ENCODE peak calls at places on chromosomes 5 and 9, in four cellular contexts. O, W, I and M are unnamed samples.

GRCh38 chr9:84125046-84125445 is 144.4 kb downstream of the RMI1 start:
- DNase-seq in O (no peak), W (no peak), I (no peak), M (no peak)

GRCh38 chr5:155867531-155868088 is 459.4 kb upstream of the SGCD start:
- DNase-seq in W (no peak), I (no peak), O (no peak), M (no peak)

GRCh38 chr9:34079181-34079580 is 30.5 kb upstream of the UBAP2 start:
- DNase-seq in O (peak), I (peak), W (no peak), M (peak)

GRCh38 chr9:83106272-83106671 is 43.3 kb upstream of the RASEF start:
- DNase-seq in O (peak), I (no peak), W (no peak), M (no peak)

GRCh38 chr5:87828545-87829213 is 415.9 kb upstream of the CCNH start:
- DNase-seq in W (no peak), I (no peak), O (no peak), M (no peak)

GRCh38 chr5:180832638-180833068 is 28.4 kb downstream of the ZFP62 start:
- DNase-seq in I (no peak), O (no peak), W (no peak), M (no peak)

GRCh38 chr5:176381423-176381822 is 7.0 kb downstream of the NOP16 start:
- DNase-seq in W (no peak), O (no peak), I (no peak), M (peak)

GRCh38 chr9:78383130-78383529 is 86.2 kb downstream of the PSAT1 start:
- DNase-seq in O (peak), I (no peak), W (no peak), M (peak)

GRCh38 chr5:72163349-72163983 is 56.2 kb downstream of the MAP1B start:
- DNase-seq in I (no peak), W (no peak), O (no peak), M (no peak)

GRCh38 chr5:123718238-123718637 is 206.3 kb downstream of the CSNK1G3 start:
- DNase-seq in O (no peak), I (no peak), W (no peak), M (peak)

GRCh38 chr9:136923881-136924280 is 20.7 kb downstream of the FBXW5 start:
- DNase-seq in I (no peak), O (no peak), W (no peak), M (no peak)

GRCh38 chr5:172276214-172276613 is 7.3 kb downstream of the UBTD2 start:
- DNase-seq in W (no peak), O (peak), I (no peak), M (peak)

GRCh38 chr5:180313677-180314076 is 21.8 kb upstream of the MAPK9 start:
- DNase-seq in W (no peak), I (peak), O (no peak), M (no peak)

GRCh38 chr9:5800969-5801738 is 31.8 kb downstream of the ERMP1 start:
- DNase-seq in O (no peak), I (no peak), W (no peak), M (no peak)

GRCh38 chr5:176365663-176366574 is 632 bp downstream of the ARL10 start:
- DNase-seq in W (no peak), I (no peak), O (no peak), M (peak)

GRCh38 chr5:59661939-59662615 is 231.4 kb downstream of the PDE4D start:
- DNase-seq in I (no peak), O (no peak), W (no peak), M (no peak)

GRCh38 chr5:24918676-24919075 is 273.9 kb upstream of the CDH10 start:
- DNase-seq in W (no peak), I (no peak), O (no peak), M (no peak)

GRCh38 chr9:115164511-115164974 is 46.6 kb upstream of the TNC start:
- DNase-seq in O (no peak), I (no peak), W (no peak), M (peak)

GRCh38 chr9:134050726-134051125 is 17.1 kb downstream of the BRD3 start:
- DNase-seq in O (no peak), I (no peak), W (no peak), M (no peak)

GRCh38 chr5:139637438-139638089 is 10.6 kb upstream of the CXXC5 start:
- DNase-seq in W (no peak), O (no peak), I (peak), M (peak)

GRCh38 chr5:64497390-64497789 is 8.4 kb upstream of the RGS7BP start:
- DNase-seq in O (no peak), I (no peak), W (no peak), M (peak)

GRCh38 chr5:72552041-72552557 is 44.9 kb upstream of the ZNF366 start:
- DNase-seq in W (no peak), O (no peak), I (no peak), M (peak)

GRCh38 chr9:73893230-73893629 is 603.9 kb upstream of the RORB start:
- DNase-seq in I (no peak), O (no peak), W (no peak), M (no peak)
- TF ChIP-seq ELK1 in I (no peak), O (no peak), W (no peak), M (no peak)

DNA sequence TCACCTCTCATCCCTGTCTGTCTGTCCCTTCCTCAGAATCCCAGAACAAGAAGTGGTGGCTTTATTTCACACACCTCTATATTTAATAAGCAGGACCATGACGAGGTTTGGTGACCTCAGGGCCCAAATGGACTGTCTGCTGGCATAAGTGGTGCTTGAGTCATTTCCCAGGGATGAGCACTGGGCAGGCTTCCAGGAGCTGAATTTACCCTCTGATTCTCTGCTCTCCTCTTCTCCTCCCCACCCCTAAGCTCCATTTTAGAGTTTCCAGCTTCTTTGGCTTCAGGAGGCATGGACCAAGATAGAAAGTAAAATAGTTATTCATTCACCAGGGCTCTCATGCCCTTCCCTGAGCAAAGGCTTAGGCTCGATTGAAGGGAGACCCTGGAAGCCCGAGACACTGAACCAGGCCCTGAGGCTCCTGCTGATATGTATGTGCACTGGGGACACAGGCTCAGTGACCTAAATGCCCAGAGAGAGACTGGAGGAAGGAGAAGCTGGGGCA is 69.1 kb downstream of the PPARGC1B start:
- DNase-seq in W (no peak), O (peak), I (no peak), M (peak)
- TF ChIP-seq ELK1 in W (no peak), O (no peak), I (no peak), M (no peak)

GRCh38 chr5:51156838-51157237 is 226.4 kb upstream of the ISL1 start:
- DNase-seq in I (no peak), W (no peak), O (no peak), M (no peak)
- TF ChIP-seq ELK1 in I (no peak), W (no peak), O (no peak), M (no peak)

DNA sequence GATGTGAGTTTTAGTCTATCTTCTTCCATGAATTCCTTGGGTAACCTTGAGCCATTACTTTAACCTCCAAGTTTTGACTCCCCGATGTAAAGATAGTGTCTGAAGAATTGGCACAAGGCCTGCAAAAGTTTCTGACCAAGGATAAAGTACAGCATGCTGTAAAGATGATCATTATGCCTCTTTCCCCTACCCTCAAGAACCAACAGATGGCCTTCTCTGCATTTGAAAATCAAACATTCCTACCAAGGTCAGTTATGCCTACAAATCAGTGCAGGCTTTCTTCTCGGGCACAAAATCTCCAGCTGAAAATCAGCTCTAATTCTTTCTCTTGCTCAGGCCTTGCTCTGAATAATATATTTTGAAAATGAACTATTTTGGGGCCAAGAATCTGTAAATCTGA is 59.8 kb downstream of the PPP2R2B start:
- DNase-seq in W (no peak), I (no peak), O (no peak), M (no peak)
- TF ChIP-seq ELK1 in W (no peak), I (no peak), O (no peak), M (no peak)

GRCh38 chr9:105757496-105758251 is 63.3 kb downstream of the TMEM38B start:
- DNase-seq in I (no peak), O (no peak), W (no peak), M (no peak)

GRCh38 chr9:105760053-105760452 is 65.7 kb downstream of the TMEM38B start:
- DNase-seq in W (no peak), O (peak), I (no peak), M (peak)
- TF ChIP-seq ELK1 in W (no peak), O (no peak), I (no peak), M (no peak)

GRCh38 chr5:149438711-149439132 is 59.6 kb upstream of the IL17B start:
- DNase-seq in W (no peak), I (no peak), O (no peak), M (peak)

GRCh38 chr5:149438281-149438680 is 59.2 kb upstream of the IL17B start:
- DNase-seq in I (no peak), O (no peak), W (no peak), M (no peak)

GRCh38 chr5:149441194-149441753 is 62.2 kb upstream of the IL17B start:
- DNase-seq in W (no peak), O (no peak), I (no peak), M (no peak)

GRCh38 chr5:149441986-149442385 is 62.9 kb upstream of the IL17B start:
- DNase-seq in W (no peak), O (no peak), I (no peak), M (no peak)

GRCh38 chr5:149439899-149440655 is 61.0 kb upstream of the IL17B start:
- DNase-seq in I (peak), W (no peak), O (peak), M (peak)
- TF ChIP-seq ELK1 in I (no peak), W (no peak), O (no peak), M (no peak)

DNA sequence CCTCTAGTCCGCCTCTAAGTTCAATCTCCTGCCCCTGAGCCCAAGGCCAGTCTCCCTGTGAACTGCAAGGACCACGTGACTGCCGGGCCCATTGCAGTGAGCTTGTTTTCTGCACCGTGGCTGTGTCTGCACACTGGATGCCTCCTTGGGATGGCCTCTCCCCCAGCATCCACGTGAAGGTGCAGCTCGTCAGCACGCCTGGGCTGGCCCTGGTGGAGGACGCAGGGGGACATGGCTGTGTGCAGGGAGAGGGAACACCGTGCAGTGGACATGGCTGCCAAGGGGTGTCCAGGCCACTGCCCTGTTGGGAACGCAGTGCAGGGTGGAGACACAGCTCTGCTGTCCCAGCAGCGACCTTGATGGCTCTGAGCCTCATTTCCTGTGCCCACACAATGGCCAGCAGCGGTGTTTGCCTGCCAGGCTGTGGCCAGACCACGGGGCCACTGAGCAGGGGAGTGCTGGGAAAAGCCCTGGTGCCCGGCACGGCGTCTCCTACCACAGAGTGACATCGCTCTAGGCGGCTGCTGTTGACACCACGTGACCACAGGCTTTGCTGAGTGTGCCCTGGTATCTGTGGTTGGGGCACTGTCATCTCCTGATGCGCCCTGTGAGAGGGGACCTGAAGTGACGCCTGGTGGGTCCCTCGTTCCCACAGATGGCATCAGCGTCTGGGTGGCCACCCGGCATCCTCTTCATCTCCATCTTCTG is 26.9 kb upstream of the EXOC3 start:
- DNase-seq in O (no peak), W (no peak), I (no peak), M (no peak)
- TF ChIP-seq ELK1 in O (no peak), W (no peak), I (no peak), M (no peak)

GRCh38 chr5:179186801-179187200 is 126.6 kb downstream of the ZNF354C start:
- DNase-seq in I (no peak), W (no peak), O (no peak), M (no peak)
- TF ChIP-seq ELK1 in I (no peak), W (no peak), O (no peak), M (no peak)

GRCh38 chr9:27542519-27542918 is 12.9 kb upstream of the MOB3B start:
- DNase-seq in O (no peak), W (no peak), I (no peak), M (no peak)

GRCh38 chr9:27545471-27545870 is 15.9 kb upstream of the MOB3B start:
- DNase-seq in I (no peak), W (no peak), O (no peak), M (no peak)

GRCh38 chr9:27549196-27549737 is 19.7 kb upstream of the MOB3B start:
- DNase-seq in W (no peak), O (no peak), I (no peak), M (peak)

DNA sequence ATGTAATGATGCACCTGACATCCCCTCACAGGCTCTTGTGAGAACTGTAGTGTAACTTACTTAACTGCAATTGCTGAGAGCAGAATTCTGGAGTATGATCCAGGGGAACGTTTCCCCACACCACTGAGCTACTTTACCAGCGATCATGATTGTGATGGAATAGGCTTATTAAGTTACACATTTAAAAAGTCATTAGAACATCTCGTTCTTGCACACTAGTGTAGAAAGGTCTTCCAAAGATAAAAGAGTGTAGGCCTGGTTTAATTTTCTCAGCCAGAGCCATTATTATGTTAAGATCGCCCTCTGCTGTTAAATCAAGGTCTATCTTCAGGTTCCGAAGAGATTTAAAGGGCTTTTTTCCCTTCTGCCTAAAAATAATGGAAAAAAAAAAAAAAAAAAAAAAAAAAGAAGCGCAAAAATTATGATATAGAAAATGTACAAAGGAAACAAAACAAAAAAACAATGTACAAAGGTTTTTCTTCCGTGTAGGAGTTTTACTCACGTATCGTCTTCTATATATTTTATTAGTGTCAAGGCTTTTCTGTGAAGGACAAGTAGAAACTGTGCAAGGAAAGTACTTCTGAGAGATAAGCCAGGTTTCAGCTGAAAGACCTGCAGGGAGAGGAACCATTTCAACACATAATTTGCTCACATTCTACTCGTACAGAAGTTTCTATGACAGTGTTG is 18.6 kb upstream of the MOB3B start:
- DNase-seq in W (no peak), I (no peak), O (peak), M (peak)
- TF ChIP-seq ELK1 in W (no peak), I (no peak), O (no peak), M (no peak)

GRCh38 chr5:151660616-151661015 is 26.1 kb downstream of the SPARC start:
- DNase-seq in I (no peak), O (no peak), W (no peak), M (peak)

GRCh38 chr5:151661096-151661495 is 25.6 kb downstream of the SPARC start:
- DNase-seq in I (no peak), W (no peak), O (no peak), M (no peak)

GRCh38 chr5:151657105-151657504 is 29.6 kb downstream of the SPARC start:
- DNase-seq in I (no peak), W (no peak), O (no peak), M (no peak)

GRCh38 chr5:151656311-151656710 is 30.4 kb downstream of the SPARC start:
- DNase-seq in O (no peak), W (no peak), I (no peak), M (no peak)

DNA sequence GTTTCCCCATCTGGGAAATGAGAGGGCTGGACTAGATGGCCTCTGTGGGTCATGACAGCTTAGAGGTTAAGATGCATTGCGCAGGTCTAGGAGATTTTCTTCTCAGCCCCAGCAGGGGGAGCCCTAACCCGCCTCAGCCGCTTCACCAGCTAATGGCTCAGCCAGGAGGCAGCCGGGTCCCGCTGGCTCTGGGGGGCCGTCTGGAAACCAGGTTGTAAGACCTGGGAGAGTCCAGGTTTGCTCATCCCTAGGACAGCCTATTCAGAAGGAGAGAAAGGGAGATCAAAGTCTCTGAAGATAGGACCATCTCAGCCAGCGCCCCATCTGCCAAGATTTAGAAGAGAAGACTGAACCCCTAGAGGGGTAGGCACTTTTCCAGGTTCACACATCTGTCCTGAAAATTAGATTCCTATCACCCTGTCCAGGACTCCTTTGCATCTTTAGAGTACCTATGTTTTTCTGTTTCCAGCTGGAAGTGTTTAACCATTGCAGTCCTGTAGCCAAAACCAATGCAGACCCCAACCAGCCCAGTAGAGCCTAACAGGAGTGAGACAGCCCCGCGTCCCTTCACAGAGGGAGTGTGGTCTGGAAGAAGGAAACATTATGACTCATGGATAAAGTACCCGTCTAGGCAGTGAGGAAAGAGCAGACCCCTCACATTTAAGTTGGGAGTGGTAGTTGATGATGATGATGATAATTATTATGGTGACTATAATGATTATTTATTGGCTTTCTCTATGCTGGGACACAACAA is 27.5 kb downstream of the SPARC start:
- DNase-seq in I (peak), W (peak), O (peak), M (peak)
- TF ChIP-seq ELK1 in I (no peak), W (no peak), O (no peak), M (no peak)